ENCODE peak calls at places on chromosomes 4 and X, in ten cellular contexts. K is AG04449, N is GM12878, Z is AG09319, H is activated B cell treated with CpG ODN at 0.5 μM for 24 hours, P is astrocyte of the spinal cord, S is HCT116, O is breast epithelium, Y is fibroblast of villous mesenchyme, C is lower leg skin. J is an unnamed sample.

GRCh38 chr4:26568446-26568994 is 15.4 kb upstream of the TBC1D19 start:
- DNase-seq in P (peak), K (peak), C (no peak), Z (peak), O (no peak), Y (peak), N (no peak), S (peak), H (no peak), J (no peak)

GRCh38 chrX:101682723-101683122 is 23.1 kb upstream of the ARMCX2 start:
- DNase-seq in O (no peak), C (no peak), H (no peak), P (peak), S (no peak), Y (no peak), Z (no peak), N (no peak), K (no peak), J (no peak)

GRCh38 chr4:7170012-7170411 is 22.3 kb upstream of the SORCS2 start:
- DNase-seq in H (no peak), Z (no peak), C (no peak), K (no peak), N (no peak), S (no peak), Y (no peak), P (no peak), O (no peak), J (no peak)

GRCh38 chr4:147840846-147841732 is 109.2 kb downstream of the ARHGAP10 start:
- DNase-seq in N (peak), P (no peak), O (no peak), H (no peak), C (no peak), K (no peak), Y (no peak), Z (no peak), S (no peak), J (no peak)

GRCh38 chrX:105694839-105695238 is 127.5 kb upstream of the NRK start:
- DNase-seq in P (no peak), H (no peak), Z (no peak), O (no peak), Y (no peak), S (no peak), N (no peak), C (no peak), K (no peak), J (no peak)

GRCh38 chr4:122584517-122584916 is 36.3 kb downstream of the IL21 start:
- DNase-seq in N (no peak), Y (peak), Z (peak), K (peak), S (no peak), H (no peak), O (no peak), P (peak), C (no peak), J (no peak)

GRCh38 chrX:45479835-45480422 is 279.3 kb upstream of the DIPK2B start:
- DNase-seq in K (peak), N (no peak), S (peak), Z (peak), O (no peak), Y (peak), C (no peak), P (peak), H (no peak), J (no peak)

GRCh38 chr4:92305878-92306520 is 2.2 kb downstream of the GRID2 start:
- DNase-seq in S (no peak), Z (no peak), Y (no peak), O (no peak), P (no peak), C (no peak), N (no peak), H (no peak), K (no peak), J (no peak)

GRCh38 chr4:10688827-10689226 is 4.3 kb upstream of the CLNK start:
- DNase-seq in Z (no peak), H (no peak), P (no peak), O (no peak), N (no peak), S (no peak), K (no peak), Y (no peak), C (no peak), J (no peak)

GRCh38 chr4:64368741-64369140 is 40.5 kb downstream of the TECRL start:
- DNase-seq in Y (no peak), C (no peak), S (no peak), K (no peak), Z (no peak), P (no peak), H (no peak), O (no peak), N (no peak), J (no peak)

DNA sequence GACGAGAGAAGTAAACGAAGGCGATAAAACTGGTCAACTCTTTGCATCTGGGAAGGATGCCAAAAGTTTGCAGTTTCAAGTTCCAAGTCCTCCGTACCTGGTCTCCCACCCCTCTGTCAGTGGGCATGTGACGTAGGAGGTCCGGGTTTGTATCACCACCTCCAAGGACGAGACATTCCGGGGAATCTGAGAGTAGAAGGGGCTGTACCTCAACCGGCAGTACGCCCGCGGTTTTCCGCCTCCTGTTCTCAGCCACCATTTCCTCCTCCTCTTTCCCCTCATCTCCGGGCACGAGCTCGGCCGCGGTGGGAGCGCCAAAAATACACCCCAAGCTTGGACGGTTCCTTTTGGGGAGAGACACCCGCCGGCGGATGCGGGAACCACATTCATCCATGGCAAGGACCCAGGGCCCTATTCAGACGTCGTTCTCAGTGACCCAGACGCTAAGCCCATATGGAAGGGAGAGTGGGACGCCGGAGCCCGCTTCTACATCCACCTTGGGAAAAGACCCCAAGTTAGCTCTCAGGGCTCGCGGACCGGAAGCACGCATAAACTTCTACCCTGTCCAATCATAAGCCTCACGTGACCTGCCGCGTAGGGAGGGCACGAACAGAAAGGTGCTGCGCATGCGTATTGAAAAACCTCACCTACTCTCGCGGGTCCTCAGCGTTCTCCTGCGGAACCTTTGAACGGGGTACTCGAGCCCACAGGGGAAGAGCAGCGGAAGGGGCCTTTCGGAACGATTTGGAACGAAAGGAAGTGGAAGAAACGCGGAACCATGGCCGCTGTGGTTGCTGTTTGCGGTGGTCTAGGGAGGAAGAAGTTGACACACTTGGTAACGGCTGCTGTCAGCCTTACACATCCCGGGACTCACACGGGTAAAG is at the start of the genes HELQ and MRPS18C:
- DNase-seq in P (peak), H (peak), Z (peak), K (peak), S (peak), C (peak), N (peak), Y (peak), O (peak), J (peak)
- TF ChIP-seq CTCF in P (peak), H (no peak), Z (peak), K (peak), S (peak), C (no peak), N (no peak), Y (peak), O (peak), J (no peak)

GRCh38 chr4:105719214-105719613 is 10.6 kb downstream of the GSTCD start:
- DNase-seq in P (no peak), O (no peak), K (no peak), Y (no peak), H (no peak), N (no peak), C (no peak), Z (no peak), S (no peak), J (no peak)

GRCh38 chr4:105714071-105714521 is 5.5 kb downstream of the GSTCD start:
- DNase-seq in Y (no peak), N (no peak), S (no peak), H (no peak), O (no peak), Z (no peak), K (no peak), P (no peak), C (no peak), J (no peak)

GRCh38 chr4:105714932-105715331 is 6.3 kb downstream of the GSTCD start:
- DNase-seq in K (no peak), S (no peak), C (no peak), P (no peak), Z (no peak), O (no peak), N (no peak), H (no peak), Y (peak), J (no peak)

GRCh38 chr4:105712766-105713165 is 4.2 kb downstream of the GSTCD start:
- DNase-seq in K (no peak), Y (no peak), O (no peak), P (no peak), N (no peak), S (no peak), C (no peak), H (no peak), Z (no peak), J (no peak)

DNA sequence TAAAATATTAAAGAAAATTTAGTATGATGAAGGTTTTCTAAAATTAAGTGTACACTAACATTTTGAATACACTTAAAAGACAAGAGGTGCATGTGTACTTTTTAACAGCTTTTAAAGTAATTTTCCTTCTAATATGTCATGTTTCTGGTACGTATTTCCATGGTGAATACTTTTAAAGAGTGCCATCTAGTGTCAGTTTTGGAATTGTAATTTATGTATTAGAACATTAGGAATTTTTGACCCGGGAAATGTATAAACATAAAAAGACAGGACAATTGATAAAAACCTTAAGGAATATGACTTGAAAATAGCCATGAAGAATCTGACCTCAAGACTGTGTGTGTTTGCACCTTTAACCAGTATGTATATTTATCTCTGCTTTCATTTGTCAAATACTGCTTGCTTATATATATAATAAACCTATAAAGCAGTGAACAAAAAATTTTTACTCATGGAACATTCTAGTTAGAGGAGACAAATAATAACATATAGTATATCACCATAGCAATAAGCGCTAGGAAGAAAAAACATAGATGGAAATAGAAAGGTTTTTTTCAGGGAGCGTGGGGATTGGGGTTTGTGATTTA is 7.2 kb downstream of the GSTCD start:
- DNase-seq in Z (no peak), N (no peak), H (no peak), K (no peak), C (no peak), O (no peak), S (peak), P (peak), Y (peak), J (no peak)
- TF ChIP-seq CTCF in Z (peak), N (peak), H (peak), K (peak), C (no peak), O (peak), S (peak), P (peak), Y (peak), J (peak)

GRCh38 chrX:13695601-13696115 is 6.7 kb downstream of the RAB9A start:
- DNase-seq in Z (no peak), C (no peak), N (no peak), Y (no peak), P (no peak), H (no peak), S (no peak), O (no peak), K (no peak), J (no peak)
- TF ChIP-seq CTCF in Z (no peak), C (no peak), N (no peak), Y (no peak), P (no peak), H (no peak), S (no peak), O (no peak), K (no peak), J (no peak)

DNA sequence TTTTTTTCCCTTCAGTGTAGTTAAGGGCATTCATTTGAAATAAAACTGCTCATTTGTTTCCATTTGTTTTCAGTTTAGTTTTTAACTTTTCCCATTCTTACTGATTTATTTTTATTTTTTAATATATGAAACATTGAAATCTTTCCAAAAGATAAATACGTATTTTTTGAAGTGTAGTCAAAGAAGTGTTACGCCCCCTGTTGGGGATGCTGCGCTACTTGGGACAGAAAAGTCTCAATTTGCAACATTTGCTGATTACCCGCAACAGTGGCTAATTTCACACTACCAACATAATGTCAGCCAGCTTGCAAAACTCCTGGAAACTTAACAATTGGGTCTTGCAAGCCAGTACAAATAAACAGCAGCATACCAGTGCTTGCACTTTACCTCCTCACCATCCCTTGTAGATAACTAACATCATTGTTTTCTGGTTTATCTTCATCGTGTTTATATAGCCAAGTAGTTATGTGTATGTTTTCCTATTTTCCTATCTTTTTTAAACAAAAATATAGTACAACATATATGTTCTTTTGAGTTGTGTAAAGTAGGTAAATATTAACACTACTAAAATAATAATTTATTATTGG is 158.6 kb downstream of the STPG2 start:
- DNase-seq in O (no peak), Y (no peak), H (no peak), Z (no peak), P (no peak), K (no peak), C (no peak), N (no peak), S (peak), J (no peak)
- TF ChIP-seq CTCF in O (no peak), Y (peak), H (no peak), Z (no peak), P (peak), K (no peak), C (no peak), N (peak), S (peak), J (no peak)

GRCh38 chrX:115948018-115948923 is 222.3 kb upstream of the AGTR2 start:
- DNase-seq in S (no peak), H (no peak), O (no peak), N (peak), Y (no peak), P (no peak), C (no peak), K (no peak), Z (no peak), J (no peak)

GRCh38 chrX:115952417-115953092 is 218.0 kb upstream of the AGTR2 start:
- DNase-seq in P (no peak), K (no peak), S (no peak), C (no peak), N (no peak), Y (no peak), Z (no peak), O (no peak), H (no peak), J (no peak)

GRCh38 chrX:115946059-115946458 is 224.5 kb upstream of the AGTR2 start:
- DNase-seq in Z (no peak), Y (no peak), P (no peak), O (no peak), C (no peak), S (no peak), K (no peak), H (no peak), N (no peak), J (no peak)

DNA sequence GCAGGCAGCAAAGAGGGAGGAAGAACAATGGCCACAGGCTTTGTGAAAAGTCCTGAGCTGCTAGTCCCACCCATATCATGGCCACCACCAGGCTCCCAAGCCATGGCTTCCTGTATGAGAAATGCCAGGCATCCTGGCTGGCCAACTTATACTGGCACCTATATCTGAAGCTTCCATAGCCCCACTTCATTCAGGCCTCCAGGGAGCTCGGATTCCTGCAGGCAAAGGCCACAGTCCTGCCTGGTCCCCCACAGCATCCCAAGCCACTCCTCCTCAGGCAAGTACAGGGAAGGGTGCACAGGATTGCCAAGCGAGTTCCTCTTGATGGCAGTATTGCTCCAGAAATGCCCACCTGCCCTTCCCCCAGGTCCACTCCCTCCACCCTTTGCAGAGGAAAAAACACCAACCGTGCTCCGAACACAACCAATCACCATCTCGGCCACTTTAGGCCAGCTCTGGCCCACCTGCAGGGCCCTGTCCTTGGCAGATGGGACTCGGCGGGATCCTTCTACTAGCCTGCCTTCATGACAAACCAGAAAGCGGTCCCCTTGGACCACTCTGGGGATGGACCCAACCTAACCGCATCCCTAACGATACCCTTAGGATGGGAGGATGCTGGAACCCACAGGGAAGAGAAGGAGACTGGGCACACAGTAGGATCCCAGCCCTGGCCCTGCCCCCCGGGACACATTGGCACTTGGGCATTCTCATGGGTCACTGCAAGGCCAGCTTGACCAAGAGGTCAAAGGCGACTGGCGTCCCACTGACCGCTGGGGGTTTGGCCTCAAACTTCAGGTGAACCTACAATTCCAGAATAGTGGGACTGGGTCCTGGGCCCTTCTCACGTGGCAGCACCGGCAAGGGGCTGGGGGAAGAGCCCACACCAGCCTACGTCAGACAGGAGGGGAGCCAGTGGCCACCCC is 220.4 kb upstream of the AGTR2 start:
- DNase-seq in S (no peak), K (no peak), O (peak), N (no peak), Z (no peak), Y (no peak), H (no peak), P (no peak), C (no peak), J (no peak)
- TF ChIP-seq CTCF in S (no peak), K (no peak), O (no peak), N (peak), Z (no peak), Y (no peak), H (no peak), P (no peak), C (no peak), J (no peak)

GRCh38 chr4:88659890-88660208 is 37.8 kb downstream of the NAP1L5 start:
- DNase-seq in N (no peak), K (no peak), O (no peak), S (no peak), P (no peak), Y (no peak), H (no peak), C (no peak), Z (no peak), J (no peak)
- TF ChIP-seq CTCF in N (no peak), K (no peak), O (no peak), S (no peak), P (no peak), Y (no peak), H (no peak), C (no peak), Z (no peak), J (no peak)

GRCh38 chr4:1777822-1778641 is 15.1 kb upstream of the FGFR3 start:
- DNase-seq in C (no peak), S (no peak), N (no peak), Y (peak), K (no peak), Z (no peak), H (no peak), O (no peak), P (peak), J (no peak)
- TF ChIP-seq CTCF in C (no peak), S (no peak), N (no peak), Y (no peak), K (peak), Z (peak), H (no peak), O (no peak), P (no peak), J (no peak)